ENCODE peak calls at places on chromosome 5, in eight cellular contexts. One of them, this sample, is unnamed.

GRCh38 chr5:72394688-72395087 is 74.5 kb downstream of the PTCD2 start:
- DNase-seq in foreskin fibroblast: peak; percentile 66
- DNase-seq in nephron progenitor cell: no peak
- DNase-seq in fibroblast of the aortic adventitia: no peak
- DNase-seq in A673: peak; percentile 14
- DNase-seq in RWPE2: no peak
- DNase-seq in uterus: no peak
- DNase-seq in mucosa of descending colon: no peak
- DNase-seq in this sample: no peak

GRCh38 chr5:137022043-137022442 is 477.1 kb downstream of the SPOCK1 start:
- DNase-seq in foreskin fibroblast: no peak
- DNase-seq in nephron progenitor cell: no peak
- DNase-seq in fibroblast of the aortic adventitia: peak; percentile 66
- DNase-seq in A673: no peak
- DNase-seq in RWPE2: no peak
- DNase-seq in uterus: peak; percentile 23
- DNase-seq in mucosa of descending colon: no peak
- DNase-seq in this sample: no peak

GRCh38 chr5:135990518-135991240 is 35.9 kb upstream of the LECT2 start:
- DNase-seq in foreskin fibroblast: no peak
- DNase-seq in nephron progenitor cell: no peak
- DNase-seq in fibroblast of the aortic adventitia: no peak
- DNase-seq in A673: no peak
- DNase-seq in RWPE2: no peak
- DNase-seq in uterus: no peak
- DNase-seq in mucosa of descending colon: no peak
- DNase-seq in this sample: no peak

GRCh38 chr5:10301842-10302610 is 5.7 kb downstream of the CMBL start:
- DNase-seq in foreskin fibroblast: no peak
- DNase-seq in nephron progenitor cell: no peak
- DNase-seq in fibroblast of the aortic adventitia: no peak
- DNase-seq in A673: no peak
- DNase-seq in RWPE2: peak; percentile 82
- DNase-seq in uterus: peak; percentile 34
- DNase-seq in mucosa of descending colon: peak; percentile 96
- DNase-seq in this sample: no peak

GRCh38 chr5:75012748-75013147 is 39.6 kb downstream of the GCNT4 start:
- DNase-seq in foreskin fibroblast: no peak
- DNase-seq in nephron progenitor cell: no peak
- DNase-seq in fibroblast of the aortic adventitia: no peak
- DNase-seq in A673: no peak
- DNase-seq in RWPE2: no peak
- DNase-seq in uterus: no peak
- DNase-seq in mucosa of descending colon: no peak
- DNase-seq in this sample: no peak

GRCh38 chr5:144567416-144567770 is 396.7 kb downstream of the KCTD16 start:
- DNase-seq in foreskin fibroblast: peak; percentile 67
- DNase-seq in nephron progenitor cell: no peak
- DNase-seq in fibroblast of the aortic adventitia: peak; percentile 53
- DNase-seq in A673: no peak
- DNase-seq in RWPE2: no peak
- DNase-seq in uterus: no peak
- DNase-seq in mucosa of descending colon: no peak
- DNase-seq in this sample: no peak

GRCh38 chr5:124678478-124678877 is 68.0 kb downstream of the ZNF608 start:
- DNase-seq in foreskin fibroblast: no peak
- DNase-seq in nephron progenitor cell: no peak
- DNase-seq in fibroblast of the aortic adventitia: no peak
- DNase-seq in A673: no peak
- DNase-seq in RWPE2: no peak
- DNase-seq in uterus: no peak
- DNase-seq in mucosa of descending colon: no peak
- DNase-seq in this sample: no peak

GRCh38 chr5:36744041-36744677 is 132.4 kb upstream of the NIPBL start:
- DNase-seq in foreskin fibroblast: no peak
- DNase-seq in nephron progenitor cell: no peak
- DNase-seq in fibroblast of the aortic adventitia: no peak
- DNase-seq in A673: no peak
- DNase-seq in RWPE2: no peak
- DNase-seq in uterus: no peak
- DNase-seq in mucosa of descending colon: no peak
- DNase-seq in this sample: peak; percentile 21

GRCh38 chr5:138177936-138178515 is 404 bp downstream of the BRD8 start:
- DNase-seq in foreskin fibroblast: peak; percentile 65
- DNase-seq in nephron progenitor cell: peak; percentile 13
- DNase-seq in fibroblast of the aortic adventitia: peak; percentile 23
- DNase-seq in A673: peak; percentile 40
- DNase-seq in RWPE2: no peak
- DNase-seq in uterus: no peak
- DNase-seq in mucosa of descending colon: peak; percentile 50
- DNase-seq in this sample: no peak
- TF ChIP-seq CTCF in foreskin fibroblast: no peak
- TF ChIP-seq CTCF in nephron progenitor cell: no peak
- TF ChIP-seq CTCF in fibroblast of the aortic adventitia: no peak
- TF ChIP-seq CTCF in A673: no peak
- TF ChIP-seq CTCF in RWPE2: no peak
- TF ChIP-seq CTCF in uterus: no peak
- TF ChIP-seq CTCF in mucosa of descending colon: no peak
- TF ChIP-seq CTCF in this sample: no peak

GRCh38 chr5:35218981-35219380 is 11.3 kb downstream of the PRLR start:
- DNase-seq in foreskin fibroblast: no peak
- DNase-seq in nephron progenitor cell: no peak
- DNase-seq in fibroblast of the aortic adventitia: no peak
- DNase-seq in A673: no peak
- DNase-seq in RWPE2: no peak
- DNase-seq in uterus: no peak
- DNase-seq in mucosa of descending colon: no peak
- DNase-seq in this sample: no peak
- TF ChIP-seq CTCF in foreskin fibroblast: no peak
- TF ChIP-seq CTCF in nephron progenitor cell: no peak
- TF ChIP-seq CTCF in fibroblast of the aortic adventitia: no peak
- TF ChIP-seq CTCF in A673: no peak
- TF ChIP-seq CTCF in RWPE2: no peak
- TF ChIP-seq CTCF in uterus: no peak
- TF ChIP-seq CTCF in mucosa of descending colon: no peak
- TF ChIP-seq CTCF in this sample: no peak

GRCh38 chr5:132464155-132464939 is 26.2 kb downstream of the IRF1 start:
- DNase-seq in foreskin fibroblast: peak; percentile 32
- DNase-seq in nephron progenitor cell: no peak
- DNase-seq in fibroblast of the aortic adventitia: no peak
- DNase-seq in A673: peak; percentile 80
- DNase-seq in RWPE2: peak; percentile 58
- DNase-seq in uterus: peak; percentile 13
- DNase-seq in mucosa of descending colon: peak; percentile 59
- DNase-seq in this sample: peak; percentile 23
- TF ChIP-seq CTCF in foreskin fibroblast: peak; percentile 30
- TF ChIP-seq CTCF in nephron progenitor cell: no peak
- TF ChIP-seq CTCF in fibroblast of the aortic adventitia: no peak
- TF ChIP-seq CTCF in A673: peak; percentile 25
- TF ChIP-seq CTCF in RWPE2: peak; percentile 44
- TF ChIP-seq CTCF in uterus: peak; percentile 5
- TF ChIP-seq CTCF in mucosa of descending colon: no peak
- TF ChIP-seq CTCF in this sample: no peak

GRCh38 chr5:158947831-158948230 is 151.9 kb downstream of the EBF1 start:
- DNase-seq in foreskin fibroblast: peak; percentile 60
- DNase-seq in nephron progenitor cell: no peak
- DNase-seq in fibroblast of the aortic adventitia: peak; percentile 41
- DNase-seq in A673: no peak
- DNase-seq in RWPE2: no peak
- DNase-seq in uterus: no peak
- DNase-seq in mucosa of descending colon: no peak
- DNase-seq in this sample: no peak
- TF ChIP-seq CTCF in foreskin fibroblast: no peak
- TF ChIP-seq CTCF in nephron progenitor cell: no peak
- TF ChIP-seq CTCF in fibroblast of the aortic adventitia: no peak
- TF ChIP-seq CTCF in A673: no peak
- TF ChIP-seq CTCF in RWPE2: no peak
- TF ChIP-seq CTCF in uterus: no peak
- TF ChIP-seq CTCF in mucosa of descending colon: no peak
- TF ChIP-seq CTCF in this sample: no peak

DNA sequence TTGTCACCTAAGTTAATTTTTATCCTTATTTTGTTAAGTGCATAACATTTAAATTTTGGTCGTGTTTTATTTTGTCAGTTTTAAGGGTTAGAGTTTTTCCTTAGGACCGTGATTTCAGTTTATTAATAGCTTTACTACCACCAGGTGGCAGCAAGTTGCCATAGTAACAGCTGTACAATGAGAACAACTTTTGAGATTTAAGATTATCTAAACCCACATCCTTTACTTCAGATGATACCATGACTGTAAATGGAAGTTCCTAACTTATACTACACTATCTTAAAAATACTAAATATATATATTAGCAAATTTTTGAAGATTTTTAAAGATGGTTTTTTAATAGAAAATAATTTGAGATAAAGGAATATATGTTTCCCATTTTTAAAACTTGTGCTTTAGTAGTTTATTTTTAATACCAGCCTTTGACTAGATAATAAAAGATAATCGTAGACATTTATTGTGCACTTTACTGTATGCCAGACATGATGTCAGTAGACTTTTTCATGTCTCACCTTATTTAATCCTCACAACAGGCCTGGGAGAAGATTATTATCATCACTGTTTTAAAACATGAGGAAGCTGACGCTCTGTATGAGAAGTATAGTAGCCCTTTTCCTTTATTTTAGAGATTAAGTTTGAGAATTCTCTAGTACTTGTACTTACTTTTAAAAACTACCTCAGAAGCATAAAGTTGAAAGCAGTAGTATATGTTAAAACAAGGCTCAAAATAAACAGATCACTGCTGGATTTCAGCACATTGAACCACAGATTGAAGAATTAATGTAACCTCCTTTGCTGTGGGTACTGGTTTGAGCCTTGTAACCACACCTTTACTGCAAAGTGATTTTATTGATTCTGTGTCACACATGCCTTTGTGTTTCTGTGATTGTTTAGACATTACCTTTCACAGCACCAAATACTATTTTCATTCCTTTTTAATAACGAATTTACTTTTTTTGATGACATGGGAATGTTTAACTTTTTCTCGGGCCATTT is 27.5 kb downstream of the SREK1 start:
- DNase-seq in foreskin fibroblast: peak; percentile 69
- DNase-seq in nephron progenitor cell: peak; percentile 12
- DNase-seq in fibroblast of the aortic adventitia: peak; percentile 71
- DNase-seq in A673: peak; percentile 62
- DNase-seq in RWPE2: no peak
- DNase-seq in uterus: no peak
- DNase-seq in mucosa of descending colon: no peak
- DNase-seq in this sample: peak; percentile 48
- TF ChIP-seq CTCF in foreskin fibroblast: peak; percentile 37
- TF ChIP-seq CTCF in nephron progenitor cell: peak; percentile 36
- TF ChIP-seq CTCF in fibroblast of the aortic adventitia: peak; percentile 49
- TF ChIP-seq CTCF in A673: peak; percentile 67
- TF ChIP-seq CTCF in RWPE2: peak; percentile 94
- TF ChIP-seq CTCF in uterus: peak; percentile 54
- TF ChIP-seq CTCF in mucosa of descending colon: no peak
- TF ChIP-seq CTCF in this sample: peak; percentile 56

DNA sequence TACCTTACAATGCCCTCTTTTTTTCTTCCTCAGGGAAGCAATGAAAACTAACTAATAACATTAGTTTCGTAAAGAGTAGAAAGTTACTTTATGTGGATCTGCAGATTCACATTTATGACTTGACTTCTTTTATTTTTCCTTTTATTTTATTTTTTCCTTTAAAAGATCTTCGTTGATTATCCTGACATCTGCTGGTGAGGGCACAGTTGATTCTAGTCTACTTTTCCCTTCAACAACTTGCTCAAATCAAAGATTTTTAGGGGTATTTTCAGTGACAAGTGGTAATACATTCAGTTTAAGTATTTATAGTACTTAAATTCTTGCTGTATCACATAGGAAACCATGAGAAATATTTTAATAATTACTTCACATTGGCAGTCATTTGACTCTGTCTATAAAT is 4.9 kb downstream of the EDIL3 start:
- DNase-seq in foreskin fibroblast: peak; percentile 14
- DNase-seq in nephron progenitor cell: no peak
- DNase-seq in fibroblast of the aortic adventitia: peak; percentile 60
- DNase-seq in A673: no peak
- DNase-seq in RWPE2: no peak
- DNase-seq in uterus: no peak
- DNase-seq in mucosa of descending colon: no peak
- DNase-seq in this sample: no peak
- TF ChIP-seq CTCF in foreskin fibroblast: no peak
- TF ChIP-seq CTCF in nephron progenitor cell: no peak
- TF ChIP-seq CTCF in fibroblast of the aortic adventitia: peak; percentile 49
- TF ChIP-seq CTCF in A673: no peak
- TF ChIP-seq CTCF in RWPE2: no peak
- TF ChIP-seq CTCF in uterus: no peak
- TF ChIP-seq CTCF in mucosa of descending colon: no peak
- TF ChIP-seq CTCF in this sample: no peak

DNA sequence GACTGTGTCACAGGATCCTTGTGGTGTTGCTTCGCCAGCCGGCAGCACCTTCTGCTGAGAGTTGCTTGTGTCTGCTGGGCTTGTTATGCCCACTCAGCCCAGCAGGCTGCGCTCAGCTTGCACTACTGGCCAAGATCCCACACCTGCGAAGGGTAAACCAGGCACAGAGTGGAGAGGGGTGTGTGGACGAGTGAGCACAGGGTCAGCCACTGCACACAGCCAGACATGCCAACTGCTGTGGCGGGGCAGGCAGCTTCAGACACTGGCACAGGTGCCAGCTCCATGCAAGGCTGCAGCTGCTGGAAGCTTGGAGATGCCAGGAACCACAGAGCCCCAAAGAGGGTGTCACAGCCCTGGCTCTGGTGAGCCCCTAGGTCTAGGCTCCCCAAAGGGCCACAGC is 273.6 kb downstream of the CETN3 start:
- DNase-seq in foreskin fibroblast: no peak
- DNase-seq in nephron progenitor cell: peak; percentile 35
- DNase-seq in fibroblast of the aortic adventitia: no peak
- DNase-seq in A673: no peak
- DNase-seq in RWPE2: no peak
- DNase-seq in uterus: no peak
- DNase-seq in mucosa of descending colon: peak; percentile 69
- DNase-seq in this sample: peak; percentile 39
- TF ChIP-seq CTCF in foreskin fibroblast: no peak
- TF ChIP-seq CTCF in nephron progenitor cell: peak; percentile 47
- TF ChIP-seq CTCF in fibroblast of the aortic adventitia: no peak
- TF ChIP-seq CTCF in A673: peak; percentile 46
- TF ChIP-seq CTCF in RWPE2: no peak
- TF ChIP-seq CTCF in uterus: no peak
- TF ChIP-seq CTCF in mucosa of descending colon: peak; percentile 27
- TF ChIP-seq CTCF in this sample: peak; percentile 33

This sample was measured in Caco-2.